ENCODE peak calls at places on chromosomes 6 and 20, in seven cellular contexts. One of them, this sample, is unnamed.

GRCh38 chr6:166561766-166562165 is 24.7 kb downstream of the RAMACL start:
- DNase-seq in OCI-LY7: no peak
- DNase-seq in heart left ventricle: no peak
- DNase-seq in stomach: no peak
- DNase-seq in pancreas: no peak
- DNase-seq in cardiac muscle cell: no peak
- DNase-seq in ovary: no peak
- DNase-seq in this sample: no peak

GRCh38 chr20:19964289-19965263 is 52.6 kb upstream of the NAA20 start:
- DNase-seq in heart left ventricle: no peak
- DNase-seq in stomach: peak
- DNase-seq in cardiac muscle cell: no peak
- DNase-seq in pancreas: peak
- DNase-seq in OCI-LY7: no peak
- DNase-seq in ovary: peak
- DNase-seq in this sample: no peak

GRCh38 chr6:5132741-5133140 is 47.6 kb downstream of the PPP1R3G start:
- DNase-seq in ovary: peak
- DNase-seq in OCI-LY7: peak
- DNase-seq in heart left ventricle: peak
- DNase-seq in stomach: peak
- DNase-seq in cardiac muscle cell: no peak
- DNase-seq in pancreas: no peak
- DNase-seq in this sample: no peak

GRCh38 chr20:61397146-61397545 is 145.1 kb downstream of the CDH4 start:
- DNase-seq in heart left ventricle: no peak
- DNase-seq in OCI-LY7: no peak
- DNase-seq in cardiac muscle cell: no peak
- DNase-seq in stomach: no peak
- DNase-seq in ovary: no peak
- DNase-seq in pancreas: no peak
- DNase-seq in this sample: no peak

GRCh38 chr20:62702886-62703852 is 5.5 kb upstream of the NTSR1 start:
- DNase-seq in cardiac muscle cell: no peak
- DNase-seq in ovary: no peak
- DNase-seq in heart left ventricle: no peak
- DNase-seq in OCI-LY7: no peak
- DNase-seq in pancreas: no peak
- DNase-seq in stomach: peak
- DNase-seq in this sample: no peak

GRCh38 chr6:72464246-72464645 is 157.6 kb upstream of the KCNQ5 start:
- DNase-seq in pancreas: no peak
- DNase-seq in OCI-LY7: no peak
- DNase-seq in cardiac muscle cell: no peak
- DNase-seq in stomach: no peak
- DNase-seq in heart left ventricle: no peak
- DNase-seq in ovary: no peak
- DNase-seq in this sample: no peak

GRCh38 chr6:136607204-136607931 is 57.1 kb upstream of the MAP7 start:
- DNase-seq in cardiac muscle cell: no peak
- DNase-seq in heart left ventricle: no peak
- DNase-seq in pancreas: no peak
- DNase-seq in ovary: no peak
- DNase-seq in OCI-LY7: no peak
- DNase-seq in stomach: no peak
- DNase-seq in this sample: no peak

GRCh38 chr20:48599106-48599747 is 228.6 kb downstream of the PREX1 start:
- DNase-seq in heart left ventricle: no peak
- DNase-seq in cardiac muscle cell: no peak
- DNase-seq in stomach: no peak
- DNase-seq in ovary: peak
- DNase-seq in pancreas: no peak
- DNase-seq in OCI-LY7: peak
- DNase-seq in this sample: no peak

GRCh38 chr6:148223424-148223842 is 119.2 kb upstream of the SASH1 start:
- DNase-seq in ovary: no peak
- DNase-seq in pancreas: no peak
- DNase-seq in heart left ventricle: no peak
- DNase-seq in OCI-LY7: no peak
- DNase-seq in stomach: no peak
- DNase-seq in cardiac muscle cell: no peak
- DNase-seq in this sample: no peak

GRCh38 chr6:170443151-170443662 is 109.9 kb downstream of the PSMB1 start:
- DNase-seq in pancreas: no peak
- DNase-seq in OCI-LY7: no peak
- DNase-seq in cardiac muscle cell: no peak
- DNase-seq in heart left ventricle: no peak
- DNase-seq in ovary: no peak
- DNase-seq in stomach: peak
- DNase-seq in this sample: no peak

GRCh38 chr6:167350322-167350721 is 25.4 kb downstream of the TTLL2 start:
- DNase-seq in stomach: no peak
- DNase-seq in cardiac muscle cell: no peak
- DNase-seq in ovary: no peak
- DNase-seq in OCI-LY7: no peak
- DNase-seq in heart left ventricle: peak
- DNase-seq in pancreas: no peak
- DNase-seq in this sample: peak

GRCh38 chr6:147176795-147177194 is 27.4 kb upstream of the STXBP5 start:
- DNase-seq in OCI-LY7: no peak
- DNase-seq in pancreas: no peak
- DNase-seq in heart left ventricle: no peak
- DNase-seq in cardiac muscle cell: no peak
- DNase-seq in ovary: no peak
- DNase-seq in stomach: no peak
- DNase-seq in this sample: no peak

GRCh38 chr6:27334141-27334540 is 22.1 kb upstream of the POM121L2 start:
- DNase-seq in stomach: no peak
- DNase-seq in pancreas: no peak
- DNase-seq in heart left ventricle: no peak
- DNase-seq in ovary: no peak
- DNase-seq in cardiac muscle cell: no peak
- DNase-seq in OCI-LY7: no peak
- DNase-seq in this sample: no peak

GRCh38 chr6:27332692-27333641 is 20.9 kb upstream of the POM121L2 start:
- DNase-seq in OCI-LY7: no peak
- DNase-seq in heart left ventricle: no peak
- DNase-seq in cardiac muscle cell: peak
- DNase-seq in ovary: peak
- DNase-seq in stomach: no peak
- DNase-seq in pancreas: no peak
- DNase-seq in this sample: peak

GRCh38 chr6:27333642-27334040 is 21.6 kb upstream of the POM121L2 start:
- DNase-seq in pancreas: no peak
- DNase-seq in cardiac muscle cell: no peak
- DNase-seq in stomach: no peak
- DNase-seq in heart left ventricle: no peak
- DNase-seq in OCI-LY7: no peak
- DNase-seq in ovary: no peak
- DNase-seq in this sample: no peak
- H3K4me3 ChIP-seq in pancreas: no peak
- H3K4me3 ChIP-seq in cardiac muscle cell: peak
- H3K4me3 ChIP-seq in stomach: no peak
- H3K4me3 ChIP-seq in heart left ventricle: no peak
- H3K4me3 ChIP-seq in OCI-LY7: no peak
- H3K4me3 ChIP-seq in ovary: no peak
- H3K4me3 ChIP-seq in this sample: no peak

GRCh38 chr6:157238346-157238745 is 85.0 kb downstream of the TMEM242 start:
- DNase-seq in OCI-LY7: no peak
- DNase-seq in ovary: no peak
- DNase-seq in cardiac muscle cell: no peak
- DNase-seq in pancreas: no peak
- DNase-seq in stomach: no peak
- DNase-seq in heart left ventricle: no peak
- DNase-seq in this sample: no peak

GRCh38 chr6:157233156-157233555 is 90.2 kb downstream of the TMEM242 start:
- DNase-seq in stomach: no peak
- DNase-seq in ovary: no peak
- DNase-seq in OCI-LY7: no peak
- DNase-seq in cardiac muscle cell: no peak
- DNase-seq in heart left ventricle: no peak
- DNase-seq in pancreas: no peak
- DNase-seq in this sample: no peak

GRCh38 chr6:157233686-157234085 is 89.6 kb downstream of the TMEM242 start:
- DNase-seq in ovary: no peak
- DNase-seq in OCI-LY7: no peak
- DNase-seq in cardiac muscle cell: no peak
- DNase-seq in heart left ventricle: no peak
- DNase-seq in pancreas: no peak
- DNase-seq in stomach: no peak
- DNase-seq in this sample: no peak

GRCh38 chr6:157236040-157236725 is 87.1 kb downstream of the TMEM242 start:
- DNase-seq in cardiac muscle cell: peak
- DNase-seq in OCI-LY7: no peak
- DNase-seq in ovary: peak
- DNase-seq in stomach: no peak
- DNase-seq in pancreas: peak
- DNase-seq in heart left ventricle: no peak
- DNase-seq in this sample: no peak

DNA sequence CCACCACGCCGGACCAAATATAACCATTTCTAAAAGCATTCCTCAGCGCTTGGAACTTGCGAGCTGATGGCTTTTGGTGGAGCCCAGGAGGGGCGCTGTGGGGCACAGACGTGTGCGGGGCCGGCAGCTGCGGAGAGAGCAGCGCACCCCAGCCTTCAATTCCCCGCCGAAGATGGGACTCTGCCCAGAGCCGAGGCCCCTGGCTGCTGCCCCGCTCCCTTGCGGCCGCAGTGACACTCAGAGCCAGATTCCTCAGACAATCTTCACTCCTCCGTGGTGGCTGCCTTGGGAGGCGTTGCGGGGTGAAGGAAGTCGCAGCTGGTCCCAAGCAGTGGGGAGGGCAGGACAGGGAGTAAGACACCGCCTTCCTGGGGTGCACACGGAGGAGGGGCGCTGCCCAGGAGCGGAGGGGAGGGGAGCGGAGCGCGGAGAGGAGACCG is 87.7 kb downstream of the TMEM242 start:
- DNase-seq in stomach: peak
- DNase-seq in cardiac muscle cell: peak
- DNase-seq in OCI-LY7: no peak
- DNase-seq in pancreas: peak
- DNase-seq in ovary: peak
- DNase-seq in heart left ventricle: peak
- DNase-seq in this sample: peak
- H3K4me3 ChIP-seq in stomach: peak
- H3K4me3 ChIP-seq in cardiac muscle cell: peak
- H3K4me3 ChIP-seq in OCI-LY7: no peak
- H3K4me3 ChIP-seq in pancreas: peak
- H3K4me3 ChIP-seq in ovary: peak
- H3K4me3 ChIP-seq in heart left ventricle: peak
- H3K4me3 ChIP-seq in this sample: peak

DNA sequence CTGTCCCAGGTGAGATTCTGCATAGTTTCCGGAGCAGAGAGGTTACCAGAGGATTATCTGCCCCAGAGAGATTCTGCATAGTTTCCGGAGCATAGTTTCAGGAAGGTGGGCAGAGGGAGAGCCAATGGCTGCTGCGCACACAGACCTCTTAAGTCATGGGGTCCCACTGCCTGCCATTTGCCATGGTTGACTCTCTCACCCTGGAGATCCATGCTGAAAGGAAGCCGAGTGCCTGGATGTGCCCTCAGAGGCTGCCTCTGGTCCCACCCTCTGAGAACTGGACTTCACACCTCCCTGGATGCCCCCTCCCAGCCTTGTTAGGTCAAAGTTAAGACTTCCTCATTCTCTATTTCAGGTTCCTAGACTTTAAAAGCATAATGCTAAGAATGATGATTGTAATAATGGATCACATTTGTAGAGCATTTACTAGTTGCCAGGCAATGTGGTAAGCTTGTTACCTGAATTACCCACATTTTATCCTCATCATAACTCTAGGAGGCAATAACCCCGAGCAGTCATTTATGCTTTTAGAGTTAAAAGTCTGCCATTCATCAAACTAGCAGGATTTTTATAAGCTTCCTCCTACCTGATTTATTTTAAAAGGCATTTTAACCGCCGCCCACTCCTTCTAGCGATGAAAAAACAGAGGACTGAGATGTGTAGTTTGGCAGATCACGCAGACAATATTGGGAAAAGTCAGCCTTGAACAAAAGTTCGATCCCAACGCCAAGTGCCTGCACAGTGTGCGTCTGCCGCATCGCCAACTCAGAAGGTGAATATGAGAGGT is 11.9 kb downstream of the SERPINB9 start:
- DNase-seq in pancreas: no peak
- DNase-seq in heart left ventricle: no peak
- DNase-seq in stomach: no peak
- DNase-seq in ovary: no peak
- DNase-seq in OCI-LY7: peak
- DNase-seq in cardiac muscle cell: no peak
- DNase-seq in this sample: no peak
- H3K4me3 ChIP-seq in pancreas: no peak
- H3K4me3 ChIP-seq in heart left ventricle: no peak
- H3K4me3 ChIP-seq in stomach: no peak
- H3K4me3 ChIP-seq in ovary: no peak
- H3K4me3 ChIP-seq in OCI-LY7: peak
- H3K4me3 ChIP-seq in cardiac muscle cell: no peak
- H3K4me3 ChIP-seq in this sample: peak

GRCh38 chr6:158290659-158291058 is 21.6 kb upstream of the TULP4 start:
- DNase-seq in OCI-LY7: peak
- DNase-seq in stomach: peak
- DNase-seq in cardiac muscle cell: no peak
- DNase-seq in ovary: no peak
- DNase-seq in pancreas: no peak
- DNase-seq in heart left ventricle: no peak
- DNase-seq in this sample: peak
- H3K4me3 ChIP-seq in OCI-LY7: peak
- H3K4me3 ChIP-seq in stomach: no peak
- H3K4me3 ChIP-seq in cardiac muscle cell: no peak
- H3K4me3 ChIP-seq in ovary: no peak
- H3K4me3 ChIP-seq in pancreas: no peak
- H3K4me3 ChIP-seq in heart left ventricle: no peak
- H3K4me3 ChIP-seq in this sample: peak

This sample was measured in CD4-positive, alpha-beta memory T cell.